ENCODE peak calls at places on chromosome 10, in seven cellular contexts. U is WERI-Rb-1, N is esophagus muscularis mucosa, A is kidney, I is suprapubic skin, Y is AG04450, X is pancreas. E is an unnamed sample.

GRCh38 chr10:120431356-120431755 is 25.7 kb upstream of the PLPP4 start:
- DNase-seq in X (no peak), A (no peak), Y (no peak), U (no peak), I (no peak), N (no peak), E (no peak)

GRCh38 chr10:22340362-22341189 is 4.7 kb upstream of the SPAG6 start:
- DNase-seq in A (peak; percentile 92), N (no peak), I (peak; percentile 82), U (peak; percentile 67), Y (peak; percentile 55), X (peak; percentile 70), E (peak; percentile 75)

GRCh38 chr10:97916586-97916985 is 66.9 kb downstream of the GOLGA7B start:
- DNase-seq in I (no peak), X (peak; percentile 35), A (no peak), Y (no peak), N (no peak), U (no peak), E (peak; percentile 49)

GRCh38 chr10:50622497-50623298 is 1.1 kb downstream of the SGMS1 start:
- DNase-seq in A (peak; percentile 87), N (no peak), I (peak; percentile 80), U (peak; percentile 13), X (peak; percentile 54), Y (no peak), E (peak; percentile 46)

GRCh38 chr10:43348511-43349312 is 22.7 kb upstream of the FXYD4 start:
- DNase-seq in A (peak; percentile 91), X (peak; percentile 85), I (peak; percentile 85), U (peak; percentile 86), N (peak; percentile 95), Y (peak; percentile 37), E (peak; percentile 74)

GRCh38 chr10:109678857-109679256 is 244.5 kb downstream of the XPNPEP1 start:
- DNase-seq in Y (no peak), U (no peak), A (no peak), N (no peak), I (no peak), X (no peak), E (no peak)

GRCh38 chr10:117360016-117360415 is 15.2 kb downstream of the PDZD8 start:
- DNase-seq in X (no peak), N (no peak), Y (no peak), A (no peak), I (no peak), U (no peak), E (no peak)

GRCh38 chr10:113230018-113230610 is 280.1 kb downstream of the TCF7L2 start:
- DNase-seq in Y (no peak), I (no peak), N (peak; percentile 64), A (no peak), X (no peak), U (no peak), E (peak; percentile 9)

GRCh38 chr10:97464226-97464625 is 18.3 kb downstream of the ZDHHC16 start:
- DNase-seq in A (no peak), I (no peak), U (no peak), X (no peak), Y (no peak), N (no peak), E (no peak)

GRCh38 chr10:124224331-124225028 is 131.1 kb upstream of the CHST15 start:
- DNase-seq in Y (no peak), A (no peak), N (no peak), X (no peak), U (no peak), I (no peak), E (no peak)

GRCh38 chr10:124916098-124916584 is 25.8 kb upstream of the ZRANB1 start:
- DNase-seq in X (no peak), A (no peak), Y (no peak), U (no peak), I (no peak), N (no peak), E (peak; percentile 4)

GRCh38 chr10:68470300-68470699 is 1.5 kb downstream of the DNA2 start:
- DNase-seq in N (no peak), X (no peak), Y (no peak), I (no peak), U (no peak), A (no peak), E (no peak)

DNA sequence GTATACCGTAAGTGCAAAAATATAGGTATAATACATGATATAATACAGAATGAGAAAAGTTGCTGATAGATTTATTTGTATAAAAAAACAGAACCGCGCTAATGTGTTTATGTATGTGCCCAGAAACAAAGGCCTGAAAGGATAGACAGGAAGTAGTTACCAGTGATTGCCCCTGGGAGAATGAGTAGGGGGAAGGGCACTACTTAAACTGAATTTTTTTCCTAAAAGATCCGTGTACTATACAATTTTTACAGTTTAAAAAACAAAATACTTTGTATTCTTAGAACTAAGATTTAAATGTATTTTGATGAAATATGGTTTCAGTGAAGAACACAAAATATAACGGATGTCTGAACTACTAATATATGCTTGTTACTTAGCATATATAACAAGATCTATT is 2.9 kb downstream of the IPMK start:
- DNase-seq in A (no peak), U (no peak), N (no peak), X (no peak), Y (no peak), I (no peak), E (no peak)
- H3K4me3 ChIP-seq in A (no peak overlapping the region), U (no peak overlapping the region), N (no peak overlapping the region), X (no peak overlapping the region), Y (no peak overlapping the region), I (no peak overlapping the region), E (no peak overlapping the region)

DNA sequence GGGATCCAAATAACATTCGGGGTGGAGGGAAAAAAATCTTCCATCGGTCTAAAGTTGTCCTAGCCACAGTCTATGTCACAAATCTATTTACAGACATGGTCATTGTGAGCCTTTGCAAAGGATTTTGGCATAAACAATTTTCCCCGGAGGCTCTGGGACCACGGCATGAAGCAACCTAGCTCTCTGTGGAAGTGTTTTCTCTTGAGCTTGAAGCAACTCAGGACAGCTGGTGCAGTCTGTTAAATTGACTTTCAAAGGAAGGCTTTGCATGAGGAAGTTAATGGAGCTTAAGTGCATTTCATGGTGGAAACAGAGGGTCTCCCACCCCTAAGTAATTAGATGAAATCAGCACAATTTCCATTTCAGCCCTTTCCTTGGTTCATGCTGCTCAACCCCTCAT is 40.1 kb downstream of the CCDC3 start:
- DNase-seq in I (no peak), X (no peak), U (no peak), N (no peak), Y (no peak), A (no peak), E (no peak)
- H3K4me3 ChIP-seq in I (no peak overlapping the region), X (no peak overlapping the region), U (no peak overlapping the region), N (no peak overlapping the region), Y (no peak overlapping the region), A (no peak overlapping the region), E (no peak overlapping the region)

DNA sequence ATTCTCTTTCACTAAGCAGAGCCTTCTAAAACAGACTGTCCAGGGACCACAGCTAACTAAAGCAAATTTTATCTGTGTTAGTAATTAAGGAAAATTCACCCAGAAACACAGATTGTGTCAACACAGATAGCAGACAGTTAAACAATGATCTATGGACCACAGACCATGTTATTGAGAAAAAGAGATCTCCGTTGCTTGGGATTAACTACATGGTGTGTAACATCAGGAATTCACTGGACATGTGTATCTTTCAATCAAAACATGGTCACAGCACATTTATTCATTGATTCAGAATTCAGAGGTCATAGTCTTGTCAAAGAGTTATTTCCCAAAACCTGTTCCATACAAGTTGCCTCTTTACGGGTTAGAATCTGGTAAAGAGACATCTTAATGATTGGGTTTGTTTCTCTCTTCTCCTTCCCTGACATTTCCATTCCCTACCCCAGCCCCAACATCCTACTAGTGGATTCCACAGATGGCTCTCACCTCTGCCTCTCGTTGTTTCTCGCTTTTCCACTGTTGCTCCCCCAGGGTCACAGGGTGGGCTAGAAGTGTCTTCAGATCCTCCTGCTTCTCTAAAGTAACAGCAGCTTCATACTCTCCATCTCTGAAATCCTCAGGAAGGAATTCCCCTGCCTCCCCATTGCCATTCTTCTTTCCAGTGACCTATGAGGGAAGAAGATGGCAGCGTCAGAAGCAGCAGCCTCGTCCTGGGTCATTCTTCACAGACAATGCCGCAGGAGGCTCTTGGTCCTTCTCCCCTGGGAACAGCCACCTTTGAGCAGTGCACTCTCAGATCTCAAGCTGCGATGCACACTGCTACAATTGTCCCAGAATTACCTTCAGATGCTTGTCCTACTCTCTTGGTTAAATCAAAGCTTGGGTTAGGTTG is 958 bp downstream of the ANKRD1 start:
- DNase-seq in N (no peak), Y (no peak), X (no peak), U (no peak), A (no peak), I (no peak), E (no peak)
- H3K4me3 ChIP-seq in N (no peak overlapping the region), Y (no peak overlapping the region), X (no peak overlapping the region), U (no peak overlapping the region), A (no peak overlapping the region), I (no peak overlapping the region), E (no peak overlapping the region)

GRCh38 chr10:93542358-93542791 is 24.1 kb upstream of the FFAR4 start:
- DNase-seq in Y (no peak), I (no peak), A (no peak), X (peak; percentile 42), U (peak; percentile 98), N (no peak), E (peak; percentile 34)

GRCh38 chr10:93547522-93547921 is 18.9 kb upstream of the FFAR4 start:
- DNase-seq in Y (no peak), I (no peak), X (no peak), A (no peak), U (no peak), N (no peak), E (no peak)

DNA sequence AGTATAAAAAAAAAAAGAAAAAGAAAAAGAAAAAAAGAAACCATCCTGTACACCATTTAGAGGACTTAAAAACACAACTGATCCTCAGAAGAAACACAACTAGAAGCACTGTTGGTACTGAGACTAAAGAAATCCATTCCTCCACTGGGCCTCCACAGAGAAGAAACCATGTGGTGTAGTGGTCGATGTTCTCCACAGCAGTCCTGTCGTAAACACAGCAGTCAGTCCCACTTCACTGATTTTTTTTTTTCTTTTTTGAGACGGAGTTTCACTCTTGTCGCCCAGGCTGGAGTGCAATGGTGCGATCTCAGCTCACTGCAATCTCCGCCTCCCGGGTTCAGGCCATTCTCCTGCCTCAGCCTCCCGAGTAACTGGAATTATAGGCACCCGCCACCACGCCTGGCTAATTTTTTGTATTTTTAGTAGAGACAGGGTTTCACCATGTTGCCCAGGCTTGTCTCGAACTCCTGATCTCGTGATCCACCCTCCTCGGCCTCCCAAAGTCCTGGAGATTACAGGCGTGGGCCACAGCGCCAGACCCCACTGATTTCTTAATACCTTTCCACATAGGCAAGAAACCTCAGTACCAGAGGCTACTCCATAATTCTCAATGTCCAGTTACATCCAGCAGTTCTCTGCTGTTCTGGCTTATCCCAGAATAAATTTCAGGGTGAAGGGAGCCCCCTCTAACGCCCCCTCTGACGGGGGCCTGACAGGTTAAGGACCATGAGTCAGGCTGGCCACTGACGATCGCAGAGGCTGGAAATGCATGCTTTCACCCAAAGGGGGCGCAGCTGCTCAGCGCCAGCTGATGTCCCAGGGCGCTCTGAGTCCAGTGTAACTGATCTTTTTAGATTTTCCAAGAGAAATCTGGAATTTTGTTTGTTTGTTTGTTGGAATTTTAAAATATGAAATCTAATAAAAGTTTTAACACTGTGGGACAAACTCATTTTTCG is 24.8 kb upstream of the FFAR4 start:
- DNase-seq in Y (no peak), N (no peak), I (no peak), U (peak; percentile 84), X (peak; percentile 42), A (no peak), E (peak; percentile 29)
- H3K4me3 ChIP-seq in Y (peak overlapping the region; percentile 31), N (peak overlapping the region; percentile 13), I (peak overlapping the region; percentile 29), U (peak overlapping the region; percentile 26), X (peak overlapping the region; percentile 6), A (no peak overlapping the region), E (peak overlapping the region; percentile 34)